ENCODE peak calls at places on chromosome 17, in six cellular contexts. S is neuronal stem cell, X is mesenchymal stem cell, O is H9, Z is IMR-90, L is mesendoderm. G is an unnamed sample.

GRCh38 chr17:56973520-56973919 is 4.4 kb upstream of the SCPEP1 start:
- DNase-seq in S (no peak), O (no peak), X (no peak), L (no peak), Z (peak; percentile 59), G (no peak)

GRCh38 chr17:70552230-70552981 is 383.1 kb downstream of the KCNJ2 start:
- DNase-seq in Z (peak; percentile 49), S (peak; percentile 17), X (peak; percentile 41), L (peak; percentile 38), O (peak; percentile 43), G (no peak)

GRCh38 chr17:75516619-75517276 is 420 bp downstream of the TSEN54 start:
- DNase-seq in O (no peak), Z (no peak), X (peak; percentile 41), L (peak; percentile 60), S (peak; percentile 50), G (peak; percentile 42)

GRCh38 chr17:73228748-73229236 is 32.9 kb downstream of the CPSF4L start:
- DNase-seq in X (peak; percentile 87), L (peak; percentile 77), O (no peak), S (no peak), Z (peak; percentile 90), G (peak; percentile 31)

GRCh38 chr17:66713533-66714042 is 121.3 kb upstream of the CACNG5 start:
- DNase-seq in S (no peak), L (no peak), O (no peak), X (no peak), Z (no peak), G (no peak)

GRCh38 chr17:17506893-17507464 is 10.8 kb upstream of the RASD1 start:
- DNase-seq in X (no peak), O (no peak), L (no peak), S (no peak), Z (no peak), G (no peak)

GRCh38 chr17:35184274-35184673 is 9.9 kb downstream of the SLC35G3 start:
- DNase-seq in L (no peak), O (no peak), Z (no peak), S (no peak), X (no peak), G (no peak)

GRCh38 chr17:7443499-7444485 is 1.1 kb upstream of the CHRNB1 start:
- DNase-seq in L (no peak), X (no peak), Z (peak; percentile 75), O (no peak), S (no peak), G (no peak)

GRCh38 chr17:65307366-65308316 is 170.5 kb downstream of the RGS9 start:
- DNase-seq in S (no peak), Z (no peak), X (no peak), L (no peak), O (no peak), G (no peak)

GRCh38 chr17:49031965-49032928 is 35.1 kb downstream of the IGF2BP1 start:
- DNase-seq in Z (peak; percentile 81), X (peak; percentile 89), S (peak; percentile 83), O (peak; percentile 81), L (peak; percentile 95), G (peak; percentile 84)

GRCh38 chr17:48259710-48260291 is 152.2 kb downstream of the SNX11 start:
- DNase-seq in Z (peak; percentile 45), O (no peak), S (no peak), X (peak; percentile 61), L (peak; percentile 87), G (no peak)

DNA sequence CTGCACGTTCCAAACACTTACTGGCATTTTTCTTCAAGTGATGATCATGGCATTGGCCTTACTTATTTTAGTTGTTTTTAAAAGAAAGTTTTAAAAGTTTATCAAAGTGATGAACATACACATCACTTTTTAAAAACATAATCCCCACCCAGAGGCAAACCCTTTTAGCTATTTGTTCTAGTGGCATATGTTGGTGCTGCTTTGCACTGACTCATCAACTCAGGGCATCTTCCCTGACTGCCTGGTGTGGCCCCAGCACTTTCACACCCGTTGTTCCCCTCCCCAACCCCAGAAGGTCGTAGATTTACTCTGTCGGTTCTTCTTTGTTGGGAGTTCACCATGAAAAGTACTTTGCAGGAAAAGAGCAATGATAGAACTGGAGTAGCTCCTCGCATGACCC is 161.3 kb downstream of the RPTOR start:
- DNase-seq in X (no peak), O (no peak), Z (no peak), S (no peak), L (peak; percentile 34), G (no peak)
- H3K27ac ChIP-seq in X (no peak overlapping the region), O (no peak overlapping the region), Z (no peak overlapping the region), S (no peak overlapping the region), L (peak overlapping the region; percentile 60), G (no peak overlapping the region)

DNA sequence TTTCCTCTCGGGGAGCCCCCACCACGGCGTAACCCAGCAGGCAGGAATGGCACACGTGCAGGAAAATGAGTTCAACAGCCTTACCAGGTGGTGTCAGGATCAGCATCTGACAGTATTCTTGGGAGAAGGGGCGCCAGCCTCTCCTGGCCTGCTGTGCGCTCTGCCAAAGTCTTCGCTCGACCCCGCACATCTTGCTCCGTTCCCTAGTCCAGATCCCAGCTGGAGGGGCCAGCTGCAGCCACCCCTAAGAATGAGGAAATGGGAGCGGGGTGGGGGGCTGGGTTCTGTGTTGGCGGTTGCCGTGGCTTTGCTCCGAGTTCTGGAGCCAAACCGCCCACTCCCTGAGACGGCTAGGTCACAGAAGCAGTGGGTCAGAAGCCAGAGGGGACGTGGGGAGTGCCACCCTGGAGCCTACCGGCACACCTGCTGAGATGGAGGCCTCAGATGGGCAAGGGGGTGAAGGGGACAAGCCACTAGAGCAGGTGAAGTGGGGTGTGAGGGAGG is at the start of gene CHCT1:
- DNase-seq in O (peak; percentile 73), X (no peak), L (peak; percentile 18), Z (no peak), S (no peak), G (no peak)
- H3K23ac ChIP-seq in O (no peak within 1 kb of the TSS), X (no peak within 1 kb of the TSS), L (no peak within 1 kb of the TSS), Z (peak within 1 kb of the TSS; percentile 32), S (peak within 1 kb of the TSS; percentile 73), G (no peak within 1 kb of the TSS)

GRCh38 chr17:45291170-45291805 is 25.5 kb downstream of the MAP3K14 start:
- DNase-seq in O (no peak), S (no peak), L (no peak), X (no peak), Z (no peak), G (peak; percentile 9)

GRCh38 chr17:45289316-45290268 is 27.2 kb downstream of the MAP3K14 start:
- DNase-seq in X (no peak), L (no peak), O (no peak), Z (no peak), S (no peak), G (no peak)

GRCh38 chr17:45290269-45290765 is 26.5 kb downstream of the MAP3K14 start:
- DNase-seq in L (no peak), Z (no peak), X (no peak), O (no peak), S (no peak), G (no peak)

GRCh38 chr17:45287526-45288264 is 25.8 kb upstream of the SPATA32 start:
- DNase-seq in S (no peak), Z (no peak), X (no peak), O (no peak), L (no peak), G (no peak)

GRCh38 chr17:45288825-45289224 is 26.9 kb upstream of the SPATA32 start:
- DNase-seq in L (no peak), Z (no peak), O (no peak), S (no peak), X (no peak), G (no peak)
- H3K4me1 ChIP-seq in L (no peaks in the 10 kb centered on the region), Z (peaks cover 27% of the 10 kb centered on the region), O (no peaks in the 10 kb centered on the region), S (no peaks in the 10 kb centered on the region), X (peaks cover 54% of the 10 kb centered on the region), G (peaks cover 12% of the 10 kb centered on the region)

DNA sequence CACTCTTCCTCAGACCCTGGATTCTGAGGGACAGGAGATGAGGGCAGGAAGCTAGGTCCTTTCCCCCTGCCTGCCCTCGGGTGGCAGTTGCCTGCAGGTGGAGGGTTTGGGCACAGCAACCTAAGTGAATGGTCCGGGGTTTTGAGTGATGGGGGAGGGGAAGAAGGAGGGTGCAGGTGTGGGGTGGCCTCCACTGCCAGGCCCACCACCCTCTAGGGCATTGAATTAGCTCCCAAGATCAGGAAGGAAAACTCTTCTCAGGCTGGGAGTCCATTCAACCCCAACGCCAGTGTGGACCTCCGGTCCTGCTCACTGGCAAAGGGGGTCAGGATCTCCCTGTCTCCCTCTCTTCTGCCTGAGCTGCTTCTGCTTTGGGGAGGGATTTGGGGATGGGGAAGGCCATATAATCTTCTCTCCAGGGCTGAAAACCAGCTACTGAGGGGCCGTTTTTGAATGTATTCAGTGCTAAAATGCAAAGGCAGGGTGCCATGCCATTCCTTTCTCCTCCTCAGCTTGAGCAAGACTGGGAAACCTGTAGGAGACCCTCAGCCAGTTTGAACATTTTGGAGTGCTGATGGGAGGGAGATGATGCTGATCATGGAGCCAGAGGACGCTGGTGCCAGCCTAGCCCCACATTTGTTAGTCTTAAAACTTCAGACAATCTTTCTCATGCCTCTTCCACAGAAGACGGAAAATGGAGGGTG is 18.8 kb downstream of the GRB7 start:
- DNase-seq in S (no peak), Z (no peak), L (no peak), X (no peak), O (no peak), G (no peak)
- H3K27ac ChIP-seq in S (no peak overlapping the region), Z (no peak overlapping the region), L (no peak overlapping the region), X (no peak overlapping the region), O (no peak overlapping the region), G (no peak overlapping the region)